ENCODE peak calls at places on chromosomes 16 and 17, in six cellular contexts. A, J, W, R, M and Q are unnamed samples.

GRCh38 chr16:81136331-81137011 is 40.3 kb upstream of the GCSH start:
- DNase-seq in A (no peak), J (no peak), W (no peak), R (no peak), M (no peak), Q (no peak)

GRCh38 chr16:67246945-67247697 is at the start of gene FHOD1:
- DNase-seq in A (peak; percentile 89), J (peak; percentile 92), W (peak; percentile 97), R (peak; percentile 96), M (peak; percentile 96), Q (peak; percentile 100)

GRCh38 chr16:46970089-46970488 is 3.4 kb downstream of the DNAJA2 start:
- DNase-seq in A (no peak), J (no peak), W (no peak), R (no peak), M (no peak), Q (no peak)

GRCh38 chr16:60681014-60681413 is 1355.2 kb downstream of the CDH8 start:
- DNase-seq in A (peak; percentile 1), J (no peak), W (no peak), R (peak; percentile 18), M (no peak), Q (no peak)

GRCh38 chr17:48241131-48241591 is 133.6 kb downstream of the SNX11 start:
- DNase-seq in A (no peak), J (peak; percentile 42), W (no peak), R (peak; percentile 81), M (peak; percentile 77), Q (no peak)

GRCh38 chr17:80277751-80278671 is 17.4 kb downstream of the RNF213 start:
- DNase-seq in A (no peak), J (no peak), W (no peak), R (no peak), M (no peak), Q (no peak)

GRCh38 chr16:68668266-68668665 is 23.2 kb downstream of the CDH3 start:
- DNase-seq in A (no peak), J (peak; percentile 5), W (no peak), R (no peak), M (no peak), Q (no peak)

GRCh38 chr16:53213542-53213941 is 158.8 kb downstream of the CHD9 start:
- DNase-seq in A (no peak), J (no peak), W (no peak), R (no peak), M (no peak), Q (no peak)

GRCh38 chr16:68704232-68704867 is 32.7 kb upstream of the CDH1 start:
- DNase-seq in A (peak; percentile 62), J (peak; percentile 48), W (peak; percentile 94), R (peak; percentile 96), M (peak; percentile 63), Q (peak; percentile 84)

GRCh38 chr16:70679653-70680494 is 6.0 kb downstream of the MTSS2 start:
- DNase-seq in A (no peak), J (no peak), W (peak; percentile 79), R (peak; percentile 61), M (no peak), Q (no peak)

GRCh38 chr16:15493416-15494181 is 59.2 kb downstream of the BMERB1 start:
- DNase-seq in A (no peak), J (peak; percentile 52), W (no peak), R (no peak), M (peak; percentile 81), Q (no peak)

GRCh38 chr17:55641559-55642160 is 81.0 kb downstream of the TMEM100 start:
- DNase-seq in A (no peak), J (peak; percentile 63), W (peak; percentile 69), R (peak; percentile 95), M (peak; percentile 81), Q (peak; percentile 33)

GRCh38 chr16:68281368-68282063 is 17.2 kb downstream of the SLC7A6 start:
- DNase-seq in A (no peak), J (no peak), W (no peak), R (no peak), M (no peak), Q (no peak)

GRCh38 chr17:47703191-47703591 is 9.2 kb downstream of the TBKBP1 start:
- DNase-seq in A (no peak), J (no peak), W (peak; percentile 31), R (no peak), M (no peak), Q (no peak)

GRCh38 chr17:69388791-69389442 is 25.6 kb upstream of the MAP2K6 start:
- DNase-seq in A (no peak), J (no peak), W (no peak), R (no peak), M (no peak), Q (no peak)

GRCh38 chr17:4566785-4567184 is 6.4 kb upstream of the GGT6 start:
- DNase-seq in A (peak; percentile 58), J (peak; percentile 39), W (peak; percentile 92), R (peak; percentile 85), M (peak; percentile 63), Q (peak; percentile 85)

GRCh38 chr17:79349506-79350400 is 261.1 kb downstream of the RBFOX3 start:
- DNase-seq in A (no peak), J (no peak), W (no peak), R (no peak), M (no peak), Q (no peak)

GRCh38 chr16:68417711-68418301 is 30.5 kb downstream of the SMPD3 start:
- DNase-seq in A (no peak), J (no peak), W (no peak), R (no peak), M (no peak), Q (no peak)

GRCh38 chr16:66988197-66988788 is at the start of gene CES4A:
- DNase-seq in A (no peak), J (peak; percentile 73), W (no peak), R (no peak), M (peak; percentile 77), Q (no peak)

GRCh38 chr17:78979780-78980623 is at the start of gene LGALS3BP:
- DNase-seq in A (peak; percentile 20), J (peak; percentile 78), W (peak; percentile 76), R (peak; percentile 70), M (peak; percentile 89), Q (peak; percentile 70)

GRCh38 chr16:86015606-86016005 is 116.6 kb downstream of the IRF8 start:
- DNase-seq in A (no peak), J (no peak), W (no peak), R (no peak), M (no peak), Q (no peak)

GRCh38 chr16:12784076-12784475 is 19.6 kb downstream of the CPPED1 start:
- DNase-seq in A (no peak), J (no peak), W (no peak), R (no peak), M (no peak), Q (no peak)

GRCh38 chr16:7209598-7209997 is 123.0 kb upstream of the RBFOX1 start:
- DNase-seq in A (no peak), J (no peak), W (no peak), R (peak; percentile 69), M (no peak), Q (no peak)

GRCh38 chr16:48499822-48500440 is 110.0 kb downstream of the N4BP1 start:
- DNase-seq in A (no peak), J (peak; percentile 93), W (no peak), R (no peak), M (peak; percentile 78), Q (no peak)

GRCh38 chr17:27578718-27579085 is 52.3 kb upstream of the LGALS9 start:
- DNase-seq in A (no peak), J (peak; percentile 68), W (no peak), R (peak; percentile 62), M (peak; percentile 62), Q (no peak)

GRCh38 chr16:49019826-49020401 is 261.7 kb downstream of the CBLN1 start:
- DNase-seq in A (no peak), J (no peak), W (no peak), R (no peak), M (no peak), Q (no peak)

GRCh38 chr16:747978-748746 is 7.4 kb upstream of the CIAO3 start:
- DNase-seq in A (no peak), J (no peak), W (no peak), R (no peak), M (no peak), Q (no peak)

GRCh38 chr17:17683710-17684365 is 2.6 kb downstream of the RAI1 start:
- DNase-seq in A (no peak), J (no peak), W (no peak), R (no peak), M (peak; percentile 76), Q (no peak)

GRCh38 chr17:58329035-58329807 is 626 bp upstream of the TSPOAP1 start:
- DNase-seq in A (no peak), J (no peak), W (no peak), R (peak; percentile 42), M (no peak), Q (peak; percentile 69)

GRCh38 chr16:82067042-82067809 is 32.2 kb downstream of the HSD17B2 start:
- DNase-seq in A (no peak), J (peak; percentile 31), W (no peak), R (no peak), M (no peak), Q (no peak)

GRCh38 chr17:28973414-28973813 is 22.1 kb upstream of the PHF12 start:
- DNase-seq in A (no peak), J (peak; percentile 46), W (no peak), R (no peak), M (peak; percentile 49), Q (no peak)

GRCh38 chr17:50547035-50547735 is at the start of gene SPATA20:
- DNase-seq in A (peak; percentile 83), J (peak; percentile 84), W (peak; percentile 97), R (peak; percentile 95), M (peak; percentile 89), Q (peak; percentile 92)
- H2BK120ac ChIP-seq in A (peak within 1 kb of the TSS; percentile 51), J (peak within 1 kb of the TSS; percentile 84), W (no peak within 1 kb of the TSS), R (peak within 1 kb of the TSS; percentile 21), M (peak within 1 kb of the TSS; percentile 78), Q (no peak within 1 kb of the TSS)

GRCh38 chr17:75555679-75556153 is 30.2 kb downstream of the LLGL2 start:
- DNase-seq in A (no peak), J (no peak), W (no peak), R (no peak), M (no peak), Q (no peak)
- H2BK120ac ChIP-seq in A (peak overlapping the region; percentile 81), J (no peak overlapping the region), W (no peak overlapping the region), R (no peak overlapping the region), M (no peak overlapping the region), Q (no peak overlapping the region)

GRCh38 chr17:2712300-2713043 is 908 bp upstream of the CLUH start:
- DNase-seq in A (no peak), J (no peak), W (no peak), R (no peak), M (no peak), Q (no peak)
- H2BK120ac ChIP-seq in A (no peak overlapping the region), J (peak overlapping the region; percentile 84), W (no peak overlapping the region), R (no peak overlapping the region), M (no peak overlapping the region), Q (no peak overlapping the region)

DNA sequence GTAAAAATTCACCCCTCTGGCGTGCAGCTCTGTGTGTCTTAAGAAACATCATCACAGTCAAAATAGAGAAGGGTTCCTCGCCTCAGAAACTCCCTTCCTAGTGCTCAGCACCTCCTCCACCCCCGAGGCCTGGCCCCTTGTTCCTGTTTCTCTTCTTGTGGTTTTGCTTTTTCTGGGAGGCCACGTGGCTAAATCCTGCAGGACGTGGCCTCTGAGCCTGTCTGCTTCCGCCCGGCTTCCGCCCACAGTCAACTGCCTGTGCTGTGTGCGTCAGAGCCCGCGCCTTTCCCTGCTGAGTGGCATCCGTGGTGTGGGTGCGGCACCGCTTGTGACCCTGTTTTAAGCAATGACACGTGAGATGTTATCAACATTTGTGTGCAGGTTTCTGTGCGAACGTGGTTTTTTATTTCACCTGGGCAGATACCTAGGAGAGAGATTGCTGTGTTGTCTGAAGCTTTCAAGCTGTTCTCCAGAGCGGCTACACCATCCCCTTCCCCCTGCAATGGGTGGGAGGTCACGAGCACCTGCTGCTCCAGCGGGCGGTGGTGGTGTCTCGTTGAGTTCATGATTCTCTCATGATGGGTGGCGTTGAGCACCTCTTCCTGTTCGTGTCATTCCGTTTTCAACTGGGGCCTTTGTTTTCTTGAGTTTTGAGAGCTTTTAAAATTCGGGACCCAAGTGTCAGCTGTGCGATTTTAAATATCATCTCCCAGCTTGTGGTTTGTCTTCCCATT is 21.7 kb downstream of the ACSF3 start:
- DNase-seq in A (no peak), J (no peak), W (no peak), R (no peak), M (no peak), Q (no peak)
- H2BK120ac ChIP-seq in A (no peak overlapping the region), J (no peak overlapping the region), W (no peak overlapping the region), R (no peak overlapping the region), M (no peak overlapping the region), Q (no peak overlapping the region)